ENCODE peak calls at places on chromosomes 13 and 19, in five cellular contexts. F is dermis blood vessel endothelial cell, V is kidney glomerular epithelial cell, S is nephron progenitor cell, Y is breast epithelium. H is an unnamed sample.

GRCh38 chr19:29255912-29256311 is 43.0 kb upstream of the UQCRFS1 start:
- DNase-seq in F (no peak), V (no peak), S (no peak), Y (no peak), H (peak)

GRCh38 chr19:5801796-5802616 is 2.9 kb upstream of the NRTN start:
- DNase-seq in F (no peak), V (no peak), S (peak), Y (no peak), H (no peak)

GRCh38 chr19:39542198-39542597 is 2.2 kb upstream of the EID2 start:
- DNase-seq in F (peak), V (no peak), S (no peak), Y (no peak), H (no peak)

GRCh38 chr19:46958542-46958941 is 61.1 kb upstream of the NPAS1 start:
- DNase-seq in F (peak), V (no peak), S (no peak), Y (no peak), H (no peak)

GRCh38 chr13:56924401-56924800 is 216.3 kb upstream of the PRR20A start:
- DNase-seq in F (no peak), V (no peak), S (no peak), Y (no peak), H (no peak)

GRCh38 chr19:11598103-11598483 is 810 bp downstream of the ZNF627 start:
- DNase-seq in F (no peak), V (no peak), S (no peak), Y (no peak), H (no peak)

GRCh38 chr19:55451163-55451521 is 8.0 kb upstream of the SHISA7 start:
- DNase-seq in F (no peak), V (no peak), S (no peak), Y (no peak), H (no peak)

GRCh38 chr13:50357586-50358118 is 342.4 kb downstream of the KCNRG start:
- DNase-seq in F (no peak), V (peak), S (peak), Y (peak), H (no peak)

GRCh38 chr13:36883829-36884228 is 36.2 kb downstream of the SMAD9 start:
- DNase-seq in F (no peak), V (no peak), S (no peak), Y (no peak), H (no peak)

GRCh38 chr19:44582581-44583265 is 30.6 kb upstream of the IGSF23 start:
- DNase-seq in F (peak), V (no peak), S (peak), Y (no peak), H (no peak)

GRCh38 chr19:9945319-9945966 is 9.1 kb upstream of the OLFM2 start:
- DNase-seq in F (peak), V (peak), S (peak), Y (peak), H (peak)

GRCh38 chr19:53998223-53998622 is 6.8 kb downstream of the CACNG6 start:
- DNase-seq in F (no peak), V (no peak), S (no peak), Y (no peak), H (no peak)

GRCh38 chr13:112765734-112766133 is 75.9 kb downstream of the ATP11A start:
- DNase-seq in F (no peak), V (no peak), S (no peak), Y (no peak), H (no peak)

GRCh38 chr19:41541990-41542584 is 33.9 kb upstream of the CEACAM21 start:
- DNase-seq in F (peak), V (peak), S (peak), Y (no peak), H (peak)

GRCh38 chr13:28347456-28348371 is 147.2 kb downstream of the FLT1 start:
- DNase-seq in F (peak), V (no peak), S (no peak), Y (no peak), H (no peak)

H was measured in suprapubic skin.